ENCODE peak calls at places on chromosomes 11 and 22, in seven cellular contexts. V is HCT116, T is SK-N-SH, X is K562, N is H1, I is HepG2, O is GM12878. Y is an unnamed sample.

GRCh38 chr11:100687630-100688395 is 725 bp downstream of the ARHGAP42 start:
- DNase-seq in N (peak), I (peak), T (peak), X (peak), O (no peak), V (peak), Y (peak)

GRCh38 chr11:8390851-8391612 is 127.4 kb upstream of the LMO1 start:
- DNase-seq in X (no peak), I (no peak), T (no peak), V (no peak), N (no peak), O (no peak), Y (no peak)

GRCh38 chr22:29141078-29141688 is 64.5 kb upstream of the EMID1 start:
- DNase-seq in V (no peak), N (no peak), I (no peak), T (no peak), O (no peak), X (no peak), Y (no peak)

GRCh38 chr11:19597194-19597593 is 115.4 kb upstream of the NAV2 start:
- DNase-seq in T (peak), V (no peak), N (no peak), X (no peak), I (no peak), O (no peak), Y (no peak)

GRCh38 chr11:28919194-28919593 is 811.0 kb downstream of the METTL15 start:
- DNase-seq in X (no peak), T (no peak), O (no peak), I (no peak), N (no peak), V (no peak), Y (no peak)

GRCh38 chr11:120339394-120339890 is 3.2 kb downstream of the ARHGEF12 start:
- DNase-seq in X (peak), T (peak), N (no peak), V (no peak), O (no peak), I (peak), Y (no peak)

GRCh38 chr11:123235117-123235686 is 40.2 kb upstream of the CLMP start:
- DNase-seq in V (peak), I (peak), N (peak), X (peak), O (no peak), T (peak), Y (no peak)

GRCh38 chr22:21624120-21624879 is 5.5 kb downstream of the YDJC start:
- DNase-seq in T (peak), V (no peak), X (peak), I (no peak), O (no peak), N (peak), Y (peak)

GRCh38 chr11:12702999-12703453 is 28.8 kb downstream of the TEAD1 start:
- DNase-seq in O (no peak), I (no peak), N (no peak), T (no peak), X (no peak), V (no peak), Y (no peak)

GRCh38 chr11:17601206-17602075 is 54.4 kb downstream of the OTOG start:
- DNase-seq in N (no peak), X (peak), I (no peak), V (no peak), O (no peak), T (no peak), Y (no peak)

GRCh38 chr22:31056986-31057599 is 24.0 kb upstream of the SMTN start:
- DNase-seq in O (no peak), N (no peak), V (no peak), T (no peak), I (no peak), X (no peak), Y (no peak)

GRCh38 chr22:48492371-48493320 is 1335.0 kb downstream of the BRD1 start:
- DNase-seq in I (peak), N (peak), X (peak), O (peak), T (peak), V (peak), Y (peak)

GRCh38 chr11:35142481-35143207 is 3.7 kb downstream of the CD44 start:
- DNase-seq in V (no peak), X (peak), T (no peak), N (no peak), I (peak), O (no peak), Y (no peak)

GRCh38 chr11:130179396-130180306 is 20.1 kb downstream of the ST14 start:
- DNase-seq in V (no peak), T (no peak), N (no peak), O (no peak), X (no peak), I (no peak), Y (no peak)

GRCh38 chr22:45972091-45972867 is 4.7 kb downstream of the WNT7B start:
- DNase-seq in X (no peak), I (no peak), N (no peak), O (no peak), V (no peak), T (peak), Y (no peak)

GRCh38 chr11:122772945-122773344 is 65.4 kb upstream of the CRTAM start:
- DNase-seq in T (no peak), I (no peak), O (no peak), V (no peak), X (no peak), N (no peak), Y (no peak)

GRCh38 chr11:120590472-120590871 is 78.9 kb downstream of the GRIK4 start:
- DNase-seq in X (no peak), V (no peak), T (no peak), N (no peak), O (no peak), I (no peak), Y (no peak)

GRCh38 chr22:20979243-20979809 is 2.8 kb upstream of the LZTR1 start:
- DNase-seq in T (peak), V (no peak), O (no peak), N (peak), I (no peak), X (peak), Y (peak)

GRCh38 chr11:44506375-44507016 is 59.0 kb upstream of the CD82 start:
- DNase-seq in O (no peak), N (no peak), V (peak), T (no peak), I (no peak), X (no peak), Y (no peak)

GRCh38 chr11:57476223-57476882 is 16.0 kb downstream of the RTN4RL2 start:
- DNase-seq in T (peak), X (no peak), V (no peak), I (no peak), N (peak), O (no peak), Y (peak)

GRCh38 chr11:74981888-74982287 is 6.8 kb upstream of the NEU3 start:
- DNase-seq in I (peak), O (no peak), T (no peak), N (no peak), V (no peak), X (no peak), Y (no peak)

DNA sequence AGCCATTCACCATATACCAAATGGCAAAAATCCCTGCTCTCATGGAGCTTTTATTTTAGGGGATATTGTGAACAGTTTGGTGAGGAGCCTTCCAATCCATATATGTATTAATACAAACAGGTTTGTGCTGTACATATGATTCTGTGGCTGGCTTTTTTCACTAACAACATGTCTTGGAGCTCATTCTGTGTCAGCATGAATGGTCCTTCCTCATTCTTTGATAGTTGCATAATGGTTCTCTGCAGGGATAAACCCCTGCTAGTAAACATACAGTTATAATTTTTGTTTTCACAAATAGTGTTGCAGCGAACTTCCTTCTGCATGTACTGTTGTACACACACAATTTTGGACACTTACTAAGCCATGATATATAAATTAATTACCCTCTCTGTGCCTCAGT is 8.3 kb downstream of the PRR5L start:
- DNase-seq in X (no peak), T (no peak), O (no peak), N (no peak), I (no peak), V (no peak), Y (peak)
- TF ChIP-seq JUND in X (no peak), T (no peak), O (no peak), N (no peak), I (no peak), V (no peak), Y (no peak)

DNA sequence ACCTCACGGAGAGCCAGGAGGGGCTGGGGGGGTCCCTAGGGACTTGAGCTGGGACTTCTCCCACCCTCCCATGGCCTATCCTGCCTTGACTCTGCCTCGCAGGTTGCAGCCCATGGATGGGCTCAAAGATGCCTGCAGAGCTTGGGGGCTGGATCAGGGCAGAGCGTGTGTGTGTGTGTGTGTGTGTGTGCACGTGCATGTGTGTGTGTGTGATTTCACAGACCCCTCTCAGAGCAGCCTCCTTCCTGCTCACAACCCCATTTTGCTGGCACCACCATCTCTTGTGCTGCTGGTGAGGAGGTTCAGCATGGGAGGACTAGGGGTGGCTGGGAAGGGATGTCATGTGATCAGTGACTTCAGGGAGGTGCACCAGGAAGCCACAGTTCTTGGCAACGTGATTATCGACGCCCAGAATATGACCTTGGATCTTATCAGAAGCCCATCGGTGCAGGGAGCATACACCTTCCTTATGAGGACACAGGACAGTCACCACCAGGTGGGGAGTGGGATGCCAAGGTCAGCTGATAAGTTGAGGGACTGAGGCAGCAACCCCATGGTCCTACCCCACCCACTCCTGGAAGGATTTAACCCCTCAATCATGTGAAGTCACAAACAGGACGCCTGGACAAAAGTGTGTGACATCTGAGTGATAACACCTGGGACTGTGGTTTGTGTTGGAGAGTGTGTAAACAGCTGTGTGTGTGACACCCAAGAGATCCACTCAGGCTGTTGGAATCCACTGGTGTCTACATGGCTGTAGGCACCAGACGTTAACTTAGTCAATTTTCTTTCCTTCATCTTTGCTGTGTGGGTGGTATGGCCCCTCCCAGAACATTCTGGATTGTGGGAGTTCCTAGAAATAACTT is 1.8 kb upstream of the NAALADL1 start:
- DNase-seq in O (no peak), T (no peak), X (peak), I (no peak), V (no peak), N (no peak), Y (no peak)
- TF ChIP-seq JUND in O (no peak), T (no peak), X (no peak), I (no peak), V (no peak), N (no peak), Y (no peak)

DNA sequence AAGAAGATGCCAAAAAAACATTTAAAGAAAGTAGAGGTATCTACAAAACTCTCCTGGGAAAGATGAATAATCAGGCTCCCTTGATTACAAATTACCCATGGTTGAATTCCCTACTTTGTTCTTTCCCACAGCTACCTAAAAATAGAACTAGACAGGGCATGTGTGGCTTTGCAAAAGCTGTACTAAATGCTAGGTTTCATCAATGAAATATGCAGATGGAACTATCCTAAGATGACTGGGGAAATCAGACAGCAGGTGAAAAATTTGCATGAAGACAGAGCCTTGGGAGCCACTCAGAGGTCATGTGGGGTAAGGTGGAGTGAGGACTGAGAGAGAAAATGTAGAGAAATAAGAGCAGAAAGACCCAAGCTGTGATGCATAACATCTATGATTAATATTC is 14.7 kb downstream of the LAYN start:
- DNase-seq in T (no peak), N (no peak), O (no peak), X (no peak), I (no peak), V (no peak), Y (no peak)
- TF ChIP-seq JUND in T (peak), N (no peak), O (no peak), X (no peak), I (no peak), V (no peak), Y (no peak)

GRCh38 chr22:35609761-35610160 is 7.4 kb downstream of the MB start:
- DNase-seq in X (no peak), I (no peak), T (no peak), V (no peak), N (no peak), O (no peak), Y (no peak)

GRCh38 chr22:35610741-35611140 is 6.4 kb downstream of the MB start:
- DNase-seq in N (no peak), V (no peak), I (no peak), O (no peak), X (no peak), T (no peak), Y (no peak)

GRCh38 chr22:35612903-35613302 is 4.2 kb downstream of the MB start:
- DNase-seq in V (no peak), T (no peak), X (no peak), N (no peak), O (no peak), I (no peak), Y (no peak)

GRCh38 chr22:35611200-35611890 is 5.8 kb downstream of the MB start:
- DNase-seq in V (no peak), X (no peak), O (no peak), N (no peak), I (no peak), T (no peak), Y (no peak)

DNA sequence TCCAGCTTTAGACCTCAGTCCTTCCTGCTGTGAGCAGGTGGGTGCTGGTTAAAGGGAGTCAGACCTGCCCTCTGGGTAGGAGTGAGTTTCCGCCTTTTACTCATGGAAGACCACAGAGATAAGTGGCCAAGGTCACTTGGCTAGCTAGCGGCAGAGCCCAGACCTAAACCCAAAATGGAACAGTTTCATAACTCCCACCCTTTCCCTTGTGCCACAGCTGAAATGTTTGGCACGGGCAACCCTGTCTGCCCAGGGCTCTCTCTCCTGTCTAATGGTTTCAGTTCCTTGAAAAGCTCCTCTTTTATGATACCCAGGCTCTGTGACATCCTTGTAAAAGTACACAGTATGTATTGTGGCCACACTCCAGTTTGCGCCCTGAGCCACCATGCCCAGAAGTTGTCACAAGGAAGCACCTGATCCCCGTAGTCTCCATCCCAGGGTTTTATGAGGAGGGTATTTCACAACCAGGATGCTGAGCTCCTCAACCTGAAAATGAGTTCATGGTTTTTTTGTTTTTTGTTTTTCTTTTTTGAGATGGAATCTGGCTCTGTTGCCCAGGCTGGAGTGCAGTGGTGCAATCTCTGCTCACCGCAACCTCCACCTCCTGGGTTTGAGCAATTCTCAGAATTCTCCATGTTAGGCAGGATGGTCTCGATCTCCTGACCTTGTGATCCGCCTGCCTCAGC is 5.1 kb downstream of the MB start:
- DNase-seq in V (no peak), I (no peak), O (peak), T (no peak), N (no peak), X (no peak), Y (no peak)
- TF ChIP-seq JUND in V (no peak), I (no peak), O (no peak), T (no peak), N (no peak), X (no peak), Y (no peak)

GRCh38 chr22:24407278-24407665 is 20.1 kb upstream of the ADORA2A start:
- DNase-seq in N (no peak), I (no peak), X (no peak), O (no peak), V (no peak), T (peak), Y (no peak)
- TF ChIP-seq JUND in N (no peak), I (no peak), X (no peak), O (no peak), V (no peak), T (no peak), Y (no peak)

Y was measured in T47D.